ENCODE peak calls at places on chromosomes 3 and 15, in seven cellular contexts. One of them, this sample, is unnamed.
A peak's percentile ranks its signal among the peaks of the same experiment; 100 is the strongest.

GRCh38 chr3:113210608-113211369 is 568 bp upstream of the BOC start:
- DNase-seq in prostate gland: peak; percentile 32
- DNase-seq in fibroblast of lung: peak; percentile 37
- DNase-seq in CD4-positive, alpha-beta T cell: no peak
- DNase-seq in bronchial epithelial cell: peak; percentile 4
- DNase-seq in A549: no peak
- DNase-seq in cardiac muscle cell: peak; percentile 40
- DNase-seq in this sample: no peak

GRCh38 chr3:78993375-78993774 is 774.4 kb downstream of the ROBO1 start:
- DNase-seq in fibroblast of lung: no peak
- DNase-seq in A549: no peak
- DNase-seq in prostate gland: no peak
- DNase-seq in cardiac muscle cell: no peak
- DNase-seq in bronchial epithelial cell: no peak
- DNase-seq in CD4-positive, alpha-beta T cell: no peak
- DNase-seq in this sample: no peak

GRCh38 chr3:45509038-45509767 is 85.3 kb upstream of the LIMD1 start:
- DNase-seq in cardiac muscle cell: peak; percentile 49
- DNase-seq in fibroblast of lung: peak; percentile 99
- DNase-seq in CD4-positive, alpha-beta T cell: no peak
- DNase-seq in prostate gland: no peak
- DNase-seq in A549: no peak
- DNase-seq in bronchial epithelial cell: peak; percentile 93
- DNase-seq in this sample: no peak

GRCh38 chr15:69499521-69500201 is 47.0 kb downstream of the RPLP1 start:
- DNase-seq in CD4-positive, alpha-beta T cell: no peak
- DNase-seq in prostate gland: no peak
- DNase-seq in fibroblast of lung: no peak
- DNase-seq in A549: no peak
- DNase-seq in cardiac muscle cell: no peak
- DNase-seq in bronchial epithelial cell: no peak
- DNase-seq in this sample: no peak

GRCh38 chr3:102790742-102791141 is 355.9 kb downstream of the ZPLD1 start:
- DNase-seq in prostate gland: no peak
- DNase-seq in cardiac muscle cell: no peak
- DNase-seq in CD4-positive, alpha-beta T cell: no peak
- DNase-seq in bronchial epithelial cell: peak; percentile 14
- DNase-seq in A549: no peak
- DNase-seq in fibroblast of lung: peak; percentile 93
- DNase-seq in this sample: no peak

GRCh38 chr3:71185733-71186455 is 397.6 kb downstream of the FOXP1 start:
- DNase-seq in cardiac muscle cell: peak; percentile 66
- DNase-seq in A549: no peak
- DNase-seq in fibroblast of lung: peak; percentile 89
- DNase-seq in prostate gland: no peak
- DNase-seq in CD4-positive, alpha-beta T cell: peak; percentile 14
- DNase-seq in bronchial epithelial cell: peak; percentile 71
- DNase-seq in this sample: no peak

GRCh38 chr3:100590114-100590839 is 19.1 kb upstream of the ADGRG7 start:
- DNase-seq in A549: peak; percentile 49
- DNase-seq in cardiac muscle cell: peak; percentile 84
- DNase-seq in bronchial epithelial cell: peak; percentile 75
- DNase-seq in prostate gland: peak; percentile 70
- DNase-seq in CD4-positive, alpha-beta T cell: peak; percentile 28
- DNase-seq in fibroblast of lung: peak; percentile 48
- DNase-seq in this sample: peak; percentile 34

GRCh38 chr3:28576590-28577220 is 228.1 kb upstream of the AZI2 start:
- DNase-seq in CD4-positive, alpha-beta T cell: no peak
- DNase-seq in A549: no peak
- DNase-seq in fibroblast of lung: no peak
- DNase-seq in cardiac muscle cell: no peak
- DNase-seq in bronchial epithelial cell: no peak
- DNase-seq in prostate gland: no peak
- DNase-seq in this sample: peak; percentile 14

GRCh38 chr3:126116526-126116925 is 32.6 kb upstream of the SLC41A3 start:
- DNase-seq in prostate gland: no peak
- DNase-seq in cardiac muscle cell: no peak
- DNase-seq in fibroblast of lung: no peak
- DNase-seq in bronchial epithelial cell: no peak
- DNase-seq in A549: no peak
- DNase-seq in CD4-positive, alpha-beta T cell: no peak
- DNase-seq in this sample: no peak

GRCh38 chr3:147713234-147714133 is 304.3 kb downstream of the ZIC1 start:
- DNase-seq in fibroblast of lung: peak; percentile 12
- DNase-seq in cardiac muscle cell: no peak
- DNase-seq in prostate gland: no peak
- DNase-seq in A549: no peak
- DNase-seq in bronchial epithelial cell: no peak
- DNase-seq in CD4-positive, alpha-beta T cell: no peak
- DNase-seq in this sample: no peak

GRCh38 chr15:26891448-26891881 is 24.6 kb downstream of the GABRA5 start:
- DNase-seq in fibroblast of lung: peak; percentile 72
- DNase-seq in cardiac muscle cell: peak; percentile 73
- DNase-seq in prostate gland: peak; percentile 74
- DNase-seq in bronchial epithelial cell: peak; percentile 54
- DNase-seq in A549: peak; percentile 48
- DNase-seq in CD4-positive, alpha-beta T cell: no peak
- DNase-seq in this sample: peak; percentile 95
- TF ChIP-seq CTCF in fibroblast of lung: peak; percentile 47
- TF ChIP-seq CTCF in cardiac muscle cell: peak; percentile 63
- TF ChIP-seq CTCF in prostate gland: peak; percentile 81
- TF ChIP-seq CTCF in bronchial epithelial cell: peak; percentile 74
- TF ChIP-seq CTCF in A549: peak; percentile 63
- TF ChIP-seq CTCF in CD4-positive, alpha-beta T cell: no peak
- TF ChIP-seq CTCF in this sample: peak; percentile 86

GRCh38 chr3:72254483-72254882 is 469.5 kb upstream of the PROK2 start:
- DNase-seq in A549: no peak
- DNase-seq in fibroblast of lung: no peak
- DNase-seq in CD4-positive, alpha-beta T cell: no peak
- DNase-seq in bronchial epithelial cell: no peak
- DNase-seq in prostate gland: no peak
- DNase-seq in cardiac muscle cell: no peak
- DNase-seq in this sample: no peak

GRCh38 chr3:72258786-72259185 is 473.8 kb upstream of the PROK2 start:
- DNase-seq in A549: no peak
- DNase-seq in cardiac muscle cell: no peak
- DNase-seq in fibroblast of lung: no peak
- DNase-seq in CD4-positive, alpha-beta T cell: no peak
- DNase-seq in bronchial epithelial cell: no peak
- DNase-seq in prostate gland: peak; percentile 29
- DNase-seq in this sample: no peak

GRCh38 chr3:72258366-72258765 is 473.4 kb upstream of the PROK2 start:
- DNase-seq in prostate gland: no peak
- DNase-seq in bronchial epithelial cell: no peak
- DNase-seq in A549: no peak
- DNase-seq in cardiac muscle cell: no peak
- DNase-seq in fibroblast of lung: no peak
- DNase-seq in CD4-positive, alpha-beta T cell: no peak
- DNase-seq in this sample: no peak

GRCh38 chr3:72255191-72255590 is 470.2 kb upstream of the PROK2 start:
- DNase-seq in bronchial epithelial cell: no peak
- DNase-seq in cardiac muscle cell: peak; percentile 55
- DNase-seq in fibroblast of lung: peak; percentile 35
- DNase-seq in CD4-positive, alpha-beta T cell: no peak
- DNase-seq in prostate gland: peak; percentile 69
- DNase-seq in A549: no peak
- DNase-seq in this sample: no peak

DNA sequence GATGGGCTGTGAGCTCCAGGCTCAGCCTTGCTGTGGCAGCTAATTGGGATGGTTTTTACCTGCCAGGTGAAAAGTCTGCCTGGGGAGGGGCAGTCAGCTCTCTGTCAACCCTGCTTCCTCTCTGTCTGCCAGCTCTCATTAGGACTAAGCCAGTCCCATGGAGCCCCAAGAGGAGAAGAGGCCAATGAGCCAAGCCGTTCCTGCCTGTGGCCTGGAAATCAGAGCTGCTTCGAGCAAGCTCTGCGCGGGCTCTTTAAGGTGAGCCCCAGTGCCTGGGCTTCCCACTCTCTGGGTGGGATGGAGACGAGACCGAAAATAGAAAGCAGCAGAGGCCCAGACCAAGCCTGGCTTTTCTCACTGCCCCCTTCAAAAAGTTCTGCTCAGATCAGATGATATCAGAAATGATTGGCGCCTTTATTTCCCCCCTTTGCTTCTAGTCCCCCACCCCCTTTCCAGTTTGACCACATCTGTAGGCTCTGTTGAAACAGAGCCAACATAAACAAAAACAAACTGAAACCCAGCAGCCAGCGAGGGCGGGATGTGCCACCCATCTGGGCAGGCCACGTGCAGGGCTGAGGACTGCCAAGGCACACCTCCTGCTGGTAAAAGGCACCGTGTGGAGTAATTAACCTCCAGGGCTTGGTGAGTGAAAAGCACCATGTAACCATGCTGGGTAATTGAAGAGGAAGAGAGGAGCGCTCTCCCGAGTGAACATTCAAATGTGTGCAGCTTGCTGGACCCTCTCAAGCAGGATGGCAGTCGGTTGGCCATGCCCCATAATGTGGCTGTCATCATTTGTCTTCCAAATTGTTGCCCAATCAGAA is 471.0 kb upstream of the PROK2 start:
- DNase-seq in A549: no peak
- DNase-seq in prostate gland: peak; percentile 84
- DNase-seq in CD4-positive, alpha-beta T cell: peak; percentile 25
- DNase-seq in bronchial epithelial cell: peak; percentile 52
- DNase-seq in fibroblast of lung: no peak
- DNase-seq in cardiac muscle cell: peak; percentile 41
- DNase-seq in this sample: no peak
- TF ChIP-seq CTCF in A549: no peak
- TF ChIP-seq CTCF in prostate gland: peak; percentile 49
- TF ChIP-seq CTCF in CD4-positive, alpha-beta T cell: no peak
- TF ChIP-seq CTCF in bronchial epithelial cell: peak; percentile 29
- TF ChIP-seq CTCF in fibroblast of lung: no peak
- TF ChIP-seq CTCF in cardiac muscle cell: peak; percentile 9
- TF ChIP-seq CTCF in this sample: no peak

DNA sequence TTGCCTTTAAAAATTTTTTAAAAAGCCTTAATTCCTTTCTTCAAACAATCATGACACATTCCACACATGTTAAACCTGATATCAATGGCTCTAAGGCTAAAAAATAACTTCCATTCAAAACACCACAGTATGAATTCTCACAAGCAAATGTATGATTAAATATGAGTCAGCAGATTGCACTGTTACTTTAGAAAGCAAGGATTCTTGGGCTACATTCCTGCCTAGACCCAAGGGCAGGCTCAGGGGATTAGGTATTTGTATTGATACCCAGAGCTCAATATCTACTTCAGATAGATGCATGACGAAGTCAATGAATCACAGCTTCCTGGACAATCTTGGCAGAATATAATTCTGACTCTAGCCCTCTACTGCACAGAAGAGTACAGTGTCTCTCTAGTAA is 65.7 kb downstream of the RARB start:
- DNase-seq in prostate gland: no peak
- DNase-seq in bronchial epithelial cell: peak; percentile 67
- DNase-seq in fibroblast of lung: peak; percentile 96
- DNase-seq in CD4-positive, alpha-beta T cell: no peak
- DNase-seq in A549: peak; percentile 5
- DNase-seq in cardiac muscle cell: peak; percentile 86
- DNase-seq in this sample: no peak
- TF ChIP-seq CTCF in prostate gland: no peak
- TF ChIP-seq CTCF in bronchial epithelial cell: no peak
- TF ChIP-seq CTCF in fibroblast of lung: no peak
- TF ChIP-seq CTCF in CD4-positive, alpha-beta T cell: no peak
- TF ChIP-seq CTCF in A549: no peak
- TF ChIP-seq CTCF in cardiac muscle cell: no peak
- TF ChIP-seq CTCF in this sample: no peak

GRCh38 chr15:78618490-78618934 is 2.3 kb downstream of the CHRNA3 start:
- DNase-seq in prostate gland: peak; percentile 85
- DNase-seq in fibroblast of lung: peak; percentile 64
- DNase-seq in bronchial epithelial cell: peak; percentile 67
- DNase-seq in CD4-positive, alpha-beta T cell: peak; percentile 68
- DNase-seq in A549: peak; percentile 96
- DNase-seq in cardiac muscle cell: peak; percentile 94
- DNase-seq in this sample: peak; percentile 94
- TF ChIP-seq CTCF in prostate gland: peak; percentile 79
- TF ChIP-seq CTCF in fibroblast of lung: peak; percentile 71
- TF ChIP-seq CTCF in bronchial epithelial cell: peak; percentile 76
- TF ChIP-seq CTCF in CD4-positive, alpha-beta T cell: peak; percentile 74
- TF ChIP-seq CTCF in A549: peak; percentile 97
- TF ChIP-seq CTCF in cardiac muscle cell: peak; percentile 80
- TF ChIP-seq CTCF in this sample: peak; percentile 94

DNA sequence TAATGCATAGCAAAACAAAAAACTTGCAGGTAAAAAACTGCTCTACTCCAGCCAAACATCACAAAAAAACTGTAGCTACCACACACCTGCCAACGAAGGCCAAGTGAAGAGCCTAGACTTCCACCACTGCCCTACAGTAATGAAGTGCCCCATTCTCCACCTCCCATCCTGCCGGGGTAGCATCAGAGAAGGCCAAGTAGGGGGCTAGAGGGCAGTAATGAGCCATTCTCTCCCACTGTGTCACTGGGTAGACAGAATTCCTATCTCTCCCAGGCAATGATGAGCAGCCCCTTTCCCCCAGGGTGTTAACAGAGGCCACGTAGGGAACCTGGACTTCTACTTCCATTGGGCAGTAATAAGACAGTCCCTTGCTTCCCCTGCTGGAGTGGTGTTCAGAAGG is 9.5 kb downstream of the SEC22C start:
- DNase-seq in cardiac muscle cell: peak; percentile 51
- DNase-seq in bronchial epithelial cell: peak; percentile 55
- DNase-seq in fibroblast of lung: peak; percentile 28
- DNase-seq in prostate gland: no peak
- DNase-seq in A549: peak; percentile 51
- DNase-seq in CD4-positive, alpha-beta T cell: no peak
- DNase-seq in this sample: peak; percentile 71
- TF ChIP-seq CTCF in cardiac muscle cell: peak; percentile 75
- TF ChIP-seq CTCF in bronchial epithelial cell: peak; percentile 67
- TF ChIP-seq CTCF in fibroblast of lung: peak; percentile 42
- TF ChIP-seq CTCF in prostate gland: peak; percentile 18
- TF ChIP-seq CTCF in A549: peak; percentile 41
- TF ChIP-seq CTCF in CD4-positive, alpha-beta T cell: peak; percentile 29
- TF ChIP-seq CTCF in this sample: peak; percentile 23

GRCh38 chr3:43879166-43879565 is 188.4 kb downstream of the ABHD5 start:
- DNase-seq in CD4-positive, alpha-beta T cell: no peak
- DNase-seq in prostate gland: no peak
- DNase-seq in bronchial epithelial cell: peak; percentile 59
- DNase-seq in A549: peak; percentile 23
- DNase-seq in cardiac muscle cell: no peak
- DNase-seq in fibroblast of lung: no peak
- DNase-seq in this sample: no peak
- TF ChIP-seq CTCF in CD4-positive, alpha-beta T cell: no peak
- TF ChIP-seq CTCF in prostate gland: no peak
- TF ChIP-seq CTCF in bronchial epithelial cell: peak; percentile 56
- TF ChIP-seq CTCF in A549: peak; percentile 38
- TF ChIP-seq CTCF in cardiac muscle cell: peak; percentile 37
- TF ChIP-seq CTCF in fibroblast of lung: no peak
- TF ChIP-seq CTCF in this sample: no peak

This sample was measured in glutamatergic neuron.